ENCODE peak calls at places on chromosomes 6 and 20, in five cellular contexts. One of them, this sample, is unnamed.

GRCh38 chr20:62936996-62937352 is 973 bp upstream of the GID8 start:
- DNase-seq in K562: peak
- DNase-seq in GM12878: no peak
- DNase-seq in H1: no peak
- DNase-seq in HepG2: peak
- DNase-seq in this sample: peak

GRCh38 chr20:6265204-6265904 is 142.5 kb upstream of the FERMT1 start:
- DNase-seq in GM12878: no peak
- DNase-seq in H1: no peak
- DNase-seq in HepG2: peak
- DNase-seq in K562: peak
- DNase-seq in this sample: peak

GRCh38 chr6:97668716-97669115 is 385.7 kb upstream of the MMS22L start:
- DNase-seq in H1: no peak
- DNase-seq in K562: no peak
- DNase-seq in GM12878: peak
- DNase-seq in HepG2: no peak
- DNase-seq in this sample: no peak

GRCh38 chr20:47334022-47334551 is 22.4 kb downstream of the ZMYND8 start:
- DNase-seq in K562: no peak
- DNase-seq in HepG2: peak
- DNase-seq in GM12878: no peak
- DNase-seq in H1: no peak
- DNase-seq in this sample: peak

GRCh38 chr6:149983145-149983544 is 19.4 kb downstream of the ULBP1 start:
- DNase-seq in HepG2: no peak
- DNase-seq in GM12878: no peak
- DNase-seq in K562: no peak
- DNase-seq in H1: no peak
- DNase-seq in this sample: no peak

GRCh38 chr6:88626460-88626859 is 337.0 kb downstream of the RNGTT start:
- DNase-seq in HepG2: no peak
- DNase-seq in K562: no peak
- DNase-seq in GM12878: no peak
- DNase-seq in H1: no peak
- DNase-seq in this sample: no peak

GRCh38 chr20:59800309-59800708 is 133.1 kb downstream of the SYCP2 start:
- DNase-seq in GM12878: no peak
- DNase-seq in K562: no peak
- DNase-seq in HepG2: no peak
- DNase-seq in H1: no peak
- DNase-seq in this sample: no peak

GRCh38 chr20:32510601-32511357 is 74.4 kb downstream of the NOL4L start:
- DNase-seq in HepG2: peak
- DNase-seq in K562: peak
- DNase-seq in GM12878: no peak
- DNase-seq in H1: no peak
- DNase-seq in this sample: no peak

GRCh38 chr20:32655903-32656500 is 17.7 kb downstream of the C20orf203 start:
- DNase-seq in HepG2: no peak
- DNase-seq in GM12878: no peak
- DNase-seq in H1: no peak
- DNase-seq in K562: no peak
- DNase-seq in this sample: no peak

GRCh38 chr6:112990971-112991370 is 643.8 kb downstream of the RFPL4B start:
- DNase-seq in K562: no peak
- DNase-seq in H1: no peak
- DNase-seq in GM12878: no peak
- DNase-seq in HepG2: no peak
- DNase-seq in this sample: no peak

GRCh38 chr6:37607949-37608348 is 89.7 kb downstream of the MDGA1 start:
- DNase-seq in HepG2: peak
- DNase-seq in GM12878: no peak
- DNase-seq in K562: no peak
- DNase-seq in H1: no peak
- DNase-seq in this sample: peak

GRCh38 chr20:6765469-6766058 is 1.9 kb upstream of the BMP2 start:
- DNase-seq in HepG2: peak
- DNase-seq in K562: peak
- DNase-seq in GM12878: no peak
- DNase-seq in H1: no peak
- DNase-seq in this sample: peak

GRCh38 chr20:42112161-42112560 is 494.0 kb upstream of the CHD6 start:
- DNase-seq in H1: no peak
- DNase-seq in HepG2: no peak
- DNase-seq in K562: no peak
- DNase-seq in GM12878: no peak
- DNase-seq in this sample: no peak

GRCh38 chr6:14837435-14837834 is 408.4 kb upstream of the JARID2 start:
- DNase-seq in H1: no peak
- DNase-seq in HepG2: no peak
- DNase-seq in K562: no peak
- DNase-seq in GM12878: no peak
- DNase-seq in this sample: no peak

GRCh38 chr6:14838041-14838596 is 407.8 kb upstream of the JARID2 start:
- DNase-seq in H1: no peak
- DNase-seq in K562: no peak
- DNase-seq in HepG2: no peak
- DNase-seq in GM12878: no peak
- DNase-seq in this sample: no peak

GRCh38 chr6:14844411-14844810 is 401.5 kb upstream of the JARID2 start:
- DNase-seq in K562: no peak
- DNase-seq in H1: no peak
- DNase-seq in HepG2: no peak
- DNase-seq in GM12878: no peak
- DNase-seq in this sample: no peak

DNA sequence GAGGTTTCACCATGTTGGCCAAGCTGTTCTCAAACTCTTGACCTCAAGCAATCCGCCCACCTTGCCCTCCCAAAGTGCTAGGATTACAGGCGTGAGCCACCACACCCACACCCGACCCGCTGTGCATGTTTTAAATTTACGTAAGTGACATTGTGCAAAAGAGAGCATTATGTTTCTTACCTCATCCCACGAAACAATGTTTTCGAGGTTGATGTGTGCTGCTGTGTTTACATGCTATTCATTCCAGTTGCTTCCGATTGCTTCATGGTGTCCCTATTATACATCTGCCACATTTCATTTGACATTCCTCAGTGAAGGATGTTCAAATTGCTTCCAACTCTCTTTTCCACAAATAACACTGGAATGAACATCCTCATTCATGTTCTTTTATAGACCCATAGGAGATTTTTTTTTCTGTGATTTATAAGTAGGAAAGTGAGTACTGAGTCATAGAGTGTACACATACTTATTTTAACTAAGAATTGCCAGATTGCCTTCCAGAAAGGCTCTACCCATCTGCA is 403.9 kb upstream of the JARID2 start:
- DNase-seq in HepG2: no peak
- DNase-seq in H1: no peak
- DNase-seq in K562: no peak
- DNase-seq in GM12878: no peak
- DNase-seq in this sample: no peak
- TF ChIP-seq EP300 in HepG2: no peak
- TF ChIP-seq EP300 in H1: no peak
- TF ChIP-seq EP300 in K562: no peak
- TF ChIP-seq EP300 in GM12878: no peak
- TF ChIP-seq EP300 in this sample: no peak

DNA sequence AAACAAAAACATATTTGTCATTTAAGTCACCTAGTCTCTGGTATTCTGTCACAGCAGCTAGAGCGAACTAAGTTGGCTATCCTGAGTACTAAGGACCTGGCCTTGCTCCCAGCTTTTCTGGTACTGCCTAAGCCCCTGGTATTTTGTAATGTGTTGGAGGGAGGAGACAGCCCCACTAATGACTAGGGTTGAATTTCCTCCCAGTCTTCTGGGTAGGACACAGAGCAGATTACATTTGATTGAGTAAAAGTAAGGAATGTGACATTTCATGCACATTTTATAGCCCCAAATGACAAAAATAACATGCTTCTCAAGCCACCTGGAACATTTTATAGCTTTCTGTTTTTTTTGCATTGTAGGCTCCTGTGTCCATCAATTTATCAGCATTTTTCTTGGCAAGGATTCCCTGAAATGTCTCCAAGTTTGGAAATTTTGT is 47.9 kb upstream of the DDR1 start:
- DNase-seq in HepG2: no peak
- DNase-seq in GM12878: no peak
- DNase-seq in K562: no peak
- DNase-seq in H1: no peak
- DNase-seq in this sample: no peak
- TF ChIP-seq KDM1A in HepG2: no peak
- TF ChIP-seq KDM1A in GM12878: no peak
- TF ChIP-seq KDM1A in K562: no peak
- TF ChIP-seq KDM1A in H1: no peak
- TF ChIP-seq KDM1A in this sample: no peak

GRCh38 chr6:28153546-28153945 is 11.9 kb downstream of the ZKSCAN8 start:
- DNase-seq in K562: no peak
- DNase-seq in GM12878: no peak
- DNase-seq in H1: no peak
- DNase-seq in HepG2: no peak
- DNase-seq in this sample: no peak

GRCh38 chr6:28158318-28158717 is 16.6 kb downstream of the ZKSCAN8 start:
- DNase-seq in H1: no peak
- DNase-seq in GM12878: no peak
- DNase-seq in HepG2: no peak
- DNase-seq in K562: no peak
- DNase-seq in this sample: no peak

GRCh38 chr6:28154357-28154756 is 12.7 kb downstream of the ZKSCAN8 start:
- DNase-seq in K562: no peak
- DNase-seq in H1: no peak
- DNase-seq in HepG2: no peak
- DNase-seq in GM12878: no peak
- DNase-seq in this sample: no peak

DNA sequence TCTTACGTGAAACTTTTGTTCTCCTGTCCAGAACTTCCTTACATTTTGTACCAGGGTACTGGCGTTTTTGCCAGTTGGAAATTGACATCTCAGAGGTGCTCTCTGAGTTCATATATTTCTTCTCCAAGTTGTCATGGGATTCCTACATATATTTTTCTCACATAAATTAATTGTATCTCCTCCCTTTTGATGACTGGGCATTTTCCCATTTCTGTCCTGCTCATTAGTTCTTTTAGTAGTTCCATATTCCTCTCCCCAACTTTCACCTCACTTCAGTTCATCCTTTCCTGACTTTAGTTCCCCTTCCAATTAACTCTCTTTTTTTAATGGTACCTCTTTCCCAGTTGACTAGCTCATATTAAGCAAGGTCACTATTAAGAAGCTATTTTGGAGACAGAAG is 10.8 kb downstream of the ZKSCAN8 start:
- DNase-seq in H1: no peak
- DNase-seq in GM12878: no peak
- DNase-seq in K562: no peak
- DNase-seq in HepG2: no peak
- DNase-seq in this sample: no peak
- H3K27ac ChIP-seq in H1: no peak
- H3K27ac ChIP-seq in GM12878: no peak
- H3K27ac ChIP-seq in K562: no peak
- H3K27ac ChIP-seq in HepG2: no peak
- H3K27ac ChIP-seq in this sample: no peak

GRCh38 chr20:44291754-44292153 is 19.2 kb downstream of the FITM2 start:
- DNase-seq in H1: no peak
- DNase-seq in K562: no peak
- DNase-seq in HepG2: no peak
- DNase-seq in GM12878: no peak
- DNase-seq in this sample: no peak

GRCh38 chr20:44297721-44298120 is 13.3 kb downstream of the FITM2 start:
- DNase-seq in HepG2: no peak
- DNase-seq in GM12878: no peak
- DNase-seq in K562: no peak
- DNase-seq in H1: no peak
- DNase-seq in this sample: no peak

GRCh38 chr20:44301285-44301684 is 9.7 kb downstream of the FITM2 start:
- DNase-seq in H1: no peak
- DNase-seq in K562: no peak
- DNase-seq in HepG2: no peak
- DNase-seq in GM12878: no peak
- DNase-seq in this sample: no peak

GRCh38 chr20:44295995-44296394 is 15.0 kb downstream of the FITM2 start:
- DNase-seq in HepG2: no peak
- DNase-seq in K562: no peak
- DNase-seq in H1: no peak
- DNase-seq in GM12878: no peak
- DNase-seq in this sample: no peak
- TF ChIP-seq EP300 in HepG2: no peak
- TF ChIP-seq EP300 in K562: no peak
- TF ChIP-seq EP300 in H1: no peak
- TF ChIP-seq EP300 in GM12878: no peak
- TF ChIP-seq EP300 in this sample: no peak

GRCh38 chr6:137659871-137660270 is 165.7 kb upstream of the OLIG3 start:
- DNase-seq in K562: no peak
- DNase-seq in GM12878: no peak
- DNase-seq in HepG2: peak
- DNase-seq in H1: no peak
- DNase-seq in this sample: peak
- TF ChIP-seq KDM1A in K562: no peak
- TF ChIP-seq KDM1A in GM12878: no peak
- TF ChIP-seq KDM1A in HepG2: no peak
- TF ChIP-seq KDM1A in H1: no peak
- TF ChIP-seq KDM1A in this sample: no peak

GRCh38 chr6:121614115-121614514 is 178.7 kb downstream of the GJA1 start:
- DNase-seq in H1: no peak
- DNase-seq in GM12878: no peak
- DNase-seq in K562: no peak
- DNase-seq in HepG2: no peak
- DNase-seq in this sample: no peak
- H3K27ac ChIP-seq in H1: no peak
- H3K27ac ChIP-seq in GM12878: no peak
- H3K27ac ChIP-seq in K562: no peak
- H3K27ac ChIP-seq in HepG2: no peak
- H3K27ac ChIP-seq in this sample: no peak

DNA sequence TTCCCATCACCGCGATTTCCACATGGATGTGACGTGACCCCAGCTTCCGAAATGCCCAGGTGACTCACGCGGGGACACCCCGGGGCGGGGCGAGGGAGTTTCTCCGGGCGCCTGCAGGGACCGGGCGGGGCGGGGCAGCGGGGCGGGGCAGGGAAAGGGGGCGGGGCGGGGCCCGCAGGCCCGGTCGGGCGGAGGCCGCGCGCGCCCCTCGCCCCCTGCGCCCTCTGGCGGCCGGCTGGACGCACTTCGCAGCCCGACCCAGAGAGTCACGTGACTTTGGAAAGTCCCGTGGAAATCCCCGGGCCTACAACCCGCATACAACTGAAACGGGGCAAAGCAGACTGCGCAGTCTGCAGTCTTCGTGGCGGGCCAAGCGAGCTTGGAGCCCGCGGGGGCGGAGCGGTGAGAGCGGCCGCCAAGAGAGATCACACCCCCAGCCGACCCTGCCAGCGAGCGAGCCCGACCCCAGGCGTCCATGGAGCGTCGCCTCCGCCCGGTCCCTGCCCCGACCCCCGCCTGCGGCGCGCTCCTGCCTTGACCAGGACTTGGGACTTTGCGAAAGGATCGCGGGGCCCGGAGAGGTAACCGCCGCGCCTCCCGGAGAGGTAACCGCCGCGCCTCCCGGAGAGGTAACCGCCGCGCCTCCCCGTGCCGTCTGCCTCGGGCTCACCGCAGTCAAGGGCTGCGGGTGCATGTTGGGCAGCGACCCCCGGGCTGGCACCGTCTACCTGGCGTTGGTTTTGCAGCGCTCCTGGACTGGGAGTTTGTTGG is at the start of gene TNFAIP3:
- DNase-seq in HepG2: peak
- DNase-seq in K562: peak
- DNase-seq in GM12878: peak
- DNase-seq in H1: peak
- DNase-seq in this sample: peak
- TF ChIP-seq EP300 in HepG2: no peak
- TF ChIP-seq EP300 in K562: no peak
- TF ChIP-seq EP300 in GM12878: peak
- TF ChIP-seq EP300 in H1: no peak
- TF ChIP-seq EP300 in this sample: no peak

GRCh38 chr20:43991264-43991663 is 76.6 kb downstream of the TOX2 start:
- DNase-seq in GM12878: no peak
- DNase-seq in HepG2: no peak
- DNase-seq in K562: no peak
- DNase-seq in H1: no peak
- DNase-seq in this sample: no peak
- TF ChIP-seq KDM1A in GM12878: no peak
- TF ChIP-seq KDM1A in HepG2: no peak
- TF ChIP-seq KDM1A in K562: no peak
- TF ChIP-seq KDM1A in H1: no peak
- TF ChIP-seq KDM1A in this sample: no peak